ENCODE peak calls at places on chromosomes 6 and 20, in six cellular contexts. One of them, this sample, is unnamed.

GRCh38 chr6:43951756-43952675 is 175.2 kb downstream of the MRPL14 start:
- DNase-seq in AG20443: no peak
- DNase-seq in BJ: no peak
- DNase-seq in GM13977: no peak
- DNase-seq in sigmoid colon: peak
- DNase-seq in GM23248: peak
- DNase-seq in this sample: peak

GRCh38 chr6:104312851-104313250 is 546.9 kb downstream of the HACE1 start:
- DNase-seq in GM23248: no peak
- DNase-seq in AG20443: no peak
- DNase-seq in sigmoid colon: no peak
- DNase-seq in BJ: no peak
- DNase-seq in GM13977: no peak
- DNase-seq in this sample: no peak

GRCh38 chr6:21595951-21596378 is 2.4 kb downstream of the SOX4 start:
- DNase-seq in sigmoid colon: no peak
- DNase-seq in AG20443: peak
- DNase-seq in BJ: no peak
- DNase-seq in GM23248: peak
- DNase-seq in GM13977: peak
- DNase-seq in this sample: peak

GRCh38 chr6:43492673-43493072 is 15.3 kb downstream of the TJAP1 start:
- DNase-seq in sigmoid colon: no peak
- DNase-seq in GM13977: no peak
- DNase-seq in AG20443: no peak
- DNase-seq in BJ: no peak
- DNase-seq in GM23248: peak
- DNase-seq in this sample: peak

GRCh38 chr20:10800288-10800687 is 126.5 kb upstream of the JAG1 start:
- DNase-seq in GM13977: no peak
- DNase-seq in GM23248: no peak
- DNase-seq in sigmoid colon: no peak
- DNase-seq in BJ: no peak
- DNase-seq in AG20443: no peak
- DNase-seq in this sample: no peak

GRCh38 chr6:89148016-89148750 is 2.3 kb downstream of the PM20D2 start:
- DNase-seq in GM13977: no peak
- DNase-seq in GM23248: peak
- DNase-seq in AG20443: no peak
- DNase-seq in BJ: no peak
- DNase-seq in sigmoid colon: no peak
- DNase-seq in this sample: no peak

GRCh38 chr6:45507156-45507555 is 129.4 kb upstream of the SUPT3H start:
- DNase-seq in BJ: no peak
- DNase-seq in sigmoid colon: no peak
- DNase-seq in AG20443: no peak
- DNase-seq in GM13977: no peak
- DNase-seq in GM23248: no peak
- DNase-seq in this sample: no peak

GRCh38 chr20:50575869-50576720 is 65.9 kb downstream of the PTPN1 start:
- DNase-seq in GM23248: peak
- DNase-seq in sigmoid colon: peak
- DNase-seq in GM13977: no peak
- DNase-seq in BJ: no peak
- DNase-seq in AG20443: peak
- DNase-seq in this sample: peak

GRCh38 chr6:10101551-10102252 is 313.2 kb downstream of the TFAP2A start:
- DNase-seq in GM23248: peak
- DNase-seq in AG20443: no peak
- DNase-seq in BJ: no peak
- DNase-seq in sigmoid colon: no peak
- DNase-seq in GM13977: no peak
- DNase-seq in this sample: no peak

GRCh38 chr20:58708246-58708931 is 15.8 kb downstream of the NPEPL1 start:
- DNase-seq in GM13977: no peak
- DNase-seq in AG20443: peak
- DNase-seq in sigmoid colon: peak
- DNase-seq in BJ: no peak
- DNase-seq in GM23248: no peak
- DNase-seq in this sample: peak

GRCh38 chr6:56593801-56594318 is 48.8 kb downstream of the DST start:
- DNase-seq in GM23248: peak
- DNase-seq in AG20443: peak
- DNase-seq in GM13977: peak
- DNase-seq in BJ: no peak
- DNase-seq in sigmoid colon: no peak
- DNase-seq in this sample: no peak

GRCh38 chr6:147204843-147205311 is 660 bp downstream of the STXBP5 start:
- DNase-seq in AG20443: no peak
- DNase-seq in BJ: no peak
- DNase-seq in GM13977: no peak
- DNase-seq in sigmoid colon: no peak
- DNase-seq in GM23248: peak
- DNase-seq in this sample: no peak

GRCh38 chr6:143368426-143368825 is 82.1 kb downstream of the ADAT2 start:
- DNase-seq in sigmoid colon: no peak
- DNase-seq in AG20443: no peak
- DNase-seq in BJ: no peak
- DNase-seq in GM23248: peak
- DNase-seq in GM13977: peak
- DNase-seq in this sample: no peak

GRCh38 chr6:50185006-50185405 is 135.3 kb upstream of the DEFB112 start:
- DNase-seq in BJ: no peak
- DNase-seq in AG20443: no peak
- DNase-seq in GM13977: no peak
- DNase-seq in sigmoid colon: no peak
- DNase-seq in GM23248: no peak
- DNase-seq in this sample: no peak

GRCh38 chr6:37010402-37010892 is 5.0 kb downstream of the FGD2 start:
- DNase-seq in BJ: no peak
- DNase-seq in sigmoid colon: no peak
- DNase-seq in GM23248: no peak
- DNase-seq in GM13977: no peak
- DNase-seq in AG20443: no peak
- DNase-seq in this sample: no peak

GRCh38 chr6:31441368-31442267 is 38.2 kb downstream of the MICA start:
- DNase-seq in GM13977: peak
- DNase-seq in AG20443: peak
- DNase-seq in BJ: no peak
- DNase-seq in GM23248: peak
- DNase-seq in sigmoid colon: peak
- DNase-seq in this sample: peak

GRCh38 chr6:193773-194310 is 98.4 kb upstream of the DUSP22 start:
- DNase-seq in AG20443: no peak
- DNase-seq in BJ: no peak
- DNase-seq in GM13977: peak
- DNase-seq in sigmoid colon: no peak
- DNase-seq in GM23248: no peak
- DNase-seq in this sample: no peak

GRCh38 chr20:46251211-46251673 is 57.1 kb downstream of the CDH22 start:
- DNase-seq in GM23248: peak
- DNase-seq in sigmoid colon: no peak
- DNase-seq in AG20443: peak
- DNase-seq in GM13977: no peak
- DNase-seq in BJ: no peak
- DNase-seq in this sample: no peak

GRCh38 chr6:3906191-3907019 is 57.2 kb downstream of the FAM50B start:
- DNase-seq in GM23248: no peak
- DNase-seq in BJ: no peak
- DNase-seq in AG20443: no peak
- DNase-seq in GM13977: no peak
- DNase-seq in sigmoid colon: no peak
- DNase-seq in this sample: no peak

GRCh38 chr6:42978487-42978792 is 541 bp downstream of the PEX6 start:
- DNase-seq in GM23248: peak
- DNase-seq in GM13977: peak
- DNase-seq in AG20443: peak
- DNase-seq in BJ: no peak
- DNase-seq in sigmoid colon: no peak
- DNase-seq in this sample: peak

GRCh38 chr6:139446104-139446715 is 71.8 kb upstream of the CITED2 start:
- DNase-seq in GM23248: no peak
- DNase-seq in BJ: no peak
- DNase-seq in GM13977: no peak
- DNase-seq in sigmoid colon: no peak
- DNase-seq in AG20443: no peak
- DNase-seq in this sample: no peak

GRCh38 chr6:150079604-150080003 is 10.7 kb upstream of the ULBP3 start:
- DNase-seq in GM23248: no peak
- DNase-seq in BJ: no peak
- DNase-seq in sigmoid colon: no peak
- DNase-seq in GM13977: no peak
- DNase-seq in AG20443: no peak
- DNase-seq in this sample: no peak

GRCh38 chr6:99905209-99906106 is 88.6 kb downstream of the MCHR2 start:
- DNase-seq in AG20443: peak
- DNase-seq in GM13977: peak
- DNase-seq in GM23248: peak
- DNase-seq in sigmoid colon: no peak
- DNase-seq in BJ: peak
- DNase-seq in this sample: no peak

GRCh38 chr6:56102216-56102615 is 145.2 kb downstream of the COL21A1 start:
- DNase-seq in AG20443: no peak
- DNase-seq in sigmoid colon: no peak
- DNase-seq in BJ: no peak
- DNase-seq in GM23248: peak
- DNase-seq in GM13977: no peak
- DNase-seq in this sample: no peak

GRCh38 chr6:72525821-72526550 is 95.9 kb upstream of the KCNQ5 start:
- DNase-seq in BJ: no peak
- DNase-seq in GM13977: no peak
- DNase-seq in AG20443: no peak
- DNase-seq in sigmoid colon: no peak
- DNase-seq in GM23248: no peak
- DNase-seq in this sample: no peak

GRCh38 chr6:80465513-80465912 is 359.0 kb downstream of the BCKDHB start:
- DNase-seq in BJ: no peak
- DNase-seq in GM23248: no peak
- DNase-seq in AG20443: no peak
- DNase-seq in sigmoid colon: no peak
- DNase-seq in GM13977: no peak
- DNase-seq in this sample: no peak

GRCh38 chr6:138824482-138825134 is 28.7 kb downstream of the ECT2L start:
- DNase-seq in BJ: no peak
- DNase-seq in sigmoid colon: no peak
- DNase-seq in AG20443: no peak
- DNase-seq in GM23248: no peak
- DNase-seq in GM13977: no peak
- DNase-seq in this sample: no peak

GRCh38 chr6:5231289-5231688 is 29.5 kb downstream of the LYRM4 start:
- DNase-seq in BJ: no peak
- DNase-seq in sigmoid colon: no peak
- DNase-seq in GM13977: no peak
- DNase-seq in AG20443: no peak
- DNase-seq in GM23248: no peak
- DNase-seq in this sample: no peak

GRCh38 chr20:31740208-31740607 is 1.1 kb downstream of the TPX2 start:
- DNase-seq in sigmoid colon: no peak
- DNase-seq in GM13977: peak
- DNase-seq in AG20443: peak
- DNase-seq in BJ: no peak
- DNase-seq in GM23248: peak
- DNase-seq in this sample: no peak

GRCh38 chr6:107491791-107492674 is 2.1 kb downstream of the SOBP start:
- DNase-seq in GM13977: no peak
- DNase-seq in GM23248: peak
- DNase-seq in BJ: peak
- DNase-seq in AG20443: peak
- DNase-seq in sigmoid colon: no peak
- DNase-seq in this sample: peak

GRCh38 chr20:5484926-5485325 is 168.2 kb upstream of the PROKR2 start:
- DNase-seq in GM23248: no peak
- DNase-seq in GM13977: no peak
- DNase-seq in AG20443: no peak
- DNase-seq in BJ: no peak
- DNase-seq in sigmoid colon: no peak
- DNase-seq in this sample: no peak